ENCODE peak calls at places on chromosomes 3 and 15, in nine cellular contexts. U is adipocyte, B is B cell, D is C1 segment of cervical spinal cord, Z is SK-N-SH, T is AG09309, G is COLO829, F is RPMI7951, C is pancreas. J is an unnamed sample.

GRCh38 chr3:160587105-160587504 is 21.7 kb upstream of the KPNA4 start:
- DNase-seq in F (no peak), C (no peak), D (peak), G (no peak), B (no peak), Z (no peak), T (no peak), U (no peak), J (no peak)

GRCh38 chr15:33160581-33161165 is 33.8 kb downstream of the FMN1 start:
- DNase-seq in U (peak), C (no peak), T (no peak), F (no peak), Z (peak), G (no peak), B (no peak), D (no peak), J (no peak)

GRCh38 chr3:161222662-161223061 is 1.6 kb downstream of the NMD3 start:
- DNase-seq in G (no peak), T (no peak), F (peak), U (peak), C (no peak), D (no peak), Z (no peak), B (no peak), J (peak)

GRCh38 chr3:112005091-112005672 is 6.5 kb downstream of the TAGLN3 start:
- DNase-seq in Z (no peak), C (no peak), D (no peak), G (no peak), F (peak), B (no peak), T (no peak), U (no peak), J (peak)

GRCh38 chr15:29012097-29012496 is 126.3 kb downstream of the APBA2 start:
- DNase-seq in F (no peak), Z (no peak), G (no peak), T (no peak), D (no peak), U (no peak), B (no peak), C (no peak), J (no peak)

GRCh38 chr3:59469948-59470723 is 420.3 kb upstream of the CFAP20DC start:
- DNase-seq in U (no peak), Z (no peak), G (no peak), F (peak), C (no peak), D (no peak), T (no peak), B (no peak), J (peak)

GRCh38 chr15:74523982-74524381 is 17.0 kb upstream of the ARID3B start:
- DNase-seq in D (no peak), B (no peak), T (no peak), G (no peak), Z (no peak), C (no peak), F (no peak), U (no peak), J (no peak)

GRCh38 chr15:59169337-59169736 is 37.3 kb upstream of the LDHAL6B start:
- DNase-seq in T (peak), U (peak), B (no peak), F (peak), D (no peak), Z (no peak), C (no peak), G (no peak), J (peak)

GRCh38 chr15:62089616-62090015 is 22.8 kb downstream of the C2CD4A start:
- DNase-seq in Z (no peak), C (no peak), D (no peak), U (no peak), B (no peak), F (no peak), G (no peak), T (no peak), J (no peak)

GRCh38 chr15:59017459-59017858 is 30.0 kb downstream of the RNF111 start:
- DNase-seq in T (no peak), C (no peak), G (no peak), U (no peak), B (no peak), D (no peak), F (no peak), Z (no peak), J (no peak)

GRCh38 chr15:81418891-81419290 is 44.9 kb upstream of the TMC3 start:
- DNase-seq in G (no peak), D (no peak), B (no peak), Z (no peak), U (peak), F (no peak), T (no peak), C (no peak), J (no peak)

J was measured in GM03348.